ENCODE peak calls at places on chromosome 10, in six cellular contexts. L is endothelial cell, O is WTC11, E is neural crest cell, V is epithelial cell of esophagus, J is Peyer's patch. B is an unnamed sample.

GRCh38 chr10:43130756-43131155 is 7.5 kb upstream of the CSGALNACT2 start:
- DNase-seq in L (no peak), O (no peak), E (no peak), V (peak), J (no peak), B (no peak)

GRCh38 chr10:49613882-49614241 is at the start of gene CHAT:
- DNase-seq in L (no peak), O (peak), E (no peak), V (no peak), J (no peak), B (no peak)

GRCh38 chr10:29805134-29805691 is 170.4 kb upstream of the SVIL start:
- DNase-seq in L (no peak), O (no peak), E (no peak), V (no peak), J (no peak), B (no peak)

GRCh38 chr10:97726636-97727178 is 10.2 kb upstream of the ZFYVE27 start:
- DNase-seq in L (no peak), O (peak), E (no peak), V (peak), J (no peak), B (no peak)

GRCh38 chr10:110647136-110647430 is 2.9 kb downstream of the RBM20 start:
- DNase-seq in L (no peak), O (no peak), E (no peak), V (peak), J (no peak), B (no peak)

GRCh38 chr10:58064714-58065528 is 202.8 kb downstream of the IPMK start:
- DNase-seq in L (peak), O (peak), E (peak), V (peak), J (no peak), B (peak)

GRCh38 chr10:21020545-21020944 is 123.4 kb upstream of the NEBL start:
- DNase-seq in L (peak), O (peak), E (no peak), V (peak), J (no peak), B (peak)

GRCh38 chr10:92068900-92069299 is 145.3 kb downstream of the BTAF1 start:
- DNase-seq in L (no peak), O (no peak), E (no peak), V (no peak), J (no peak), B (no peak)

GRCh38 chr10:93471110-93471651 is 11.0 kb downstream of the MYOF start:
- DNase-seq in L (no peak), O (no peak), E (no peak), V (peak), J (no peak), B (no peak)

GRCh38 chr10:50846753-50847152 is 38.7 kb downstream of the A1CF start:
- DNase-seq in L (no peak), O (no peak), E (no peak), V (peak), J (no peak), B (no peak)

GRCh38 chr10:17789396-17789795 is 19.8 kb upstream of the MRC1 start:
- DNase-seq in L (no peak), O (no peak), E (no peak), V (no peak), J (no peak), B (no peak)

GRCh38 chr10:54372164-54372563 is 428.9 kb downstream of the PCDH15 start:
- DNase-seq in L (no peak), O (no peak), E (no peak), V (no peak), J (no peak), B (no peak)

GRCh38 chr10:95571390-95571789 is 10.2 kb upstream of the SORBS1 start:
- DNase-seq in L (no peak), O (no peak), E (no peak), V (no peak), J (no peak), B (no peak)

GRCh38 chr10:88461426-88461825 is 121.7 kb downstream of the RNLS start:
- DNase-seq in L (no peak), O (no peak), E (no peak), V (no peak), J (no peak), B (no peak)

GRCh38 chr10:27783660-27784059 is 38.0 kb upstream of the MKX start:
- DNase-seq in L (peak), O (peak), E (no peak), V (peak), J (no peak), B (no peak)

GRCh38 chr10:91901784-91902677 is 7.3 kb downstream of the FGFBP3 start:
- DNase-seq in L (no peak), O (no peak), E (no peak), V (peak), J (no peak), B (no peak)

GRCh38 chr10:88499569-88500470 is 83.3 kb downstream of the RNLS start:
- DNase-seq in L (no peak), O (no peak), E (no peak), V (peak), J (no peak), B (no peak)

GRCh38 chr10:90969947-90970673 is 49.2 kb upstream of the ANKRD1 start:
- DNase-seq in L (no peak), O (no peak), E (no peak), V (peak), J (no peak), B (no peak)

GRCh38 chr10:53744746-53745145 is 972.2 kb upstream of the MBL2 start:
- DNase-seq in L (no peak), O (no peak), E (no peak), V (no peak), J (no peak), B (no peak)

GRCh38 chr10:102109166-102110116 is 10.7 kb downstream of the LDB1 start:
- DNase-seq in L (no peak), O (no peak), E (no peak), V (no peak), J (no peak), B (no peak)

GRCh38 chr10:58072634-58073033 is 195.1 kb downstream of the IPMK start:
- DNase-seq in L (no peak), O (no peak), E (no peak), V (no peak), J (no peak), B (no peak)

GRCh38 chr10:58475322-58476277 is 37.1 kb upstream of the BICC1 start:
- DNase-seq in L (no peak), O (no peak), E (no peak), V (no peak), J (no peak), B (no peak)

GRCh38 chr10:116961305-116962251 is 43.4 kb downstream of the SHTN1 start:
- DNase-seq in L (no peak), O (no peak), E (no peak), V (no peak), J (no peak), B (no peak)

GRCh38 chr10:17290226-17290625 is 62.2 kb downstream of the VIM start:
- DNase-seq in L (no peak), O (no peak), E (no peak), V (peak), J (no peak), B (no peak)

GRCh38 chr10:4059471-4060138 is 274.6 kb upstream of the KLF6 start:
- DNase-seq in L (no peak), O (no peak), E (no peak), V (no peak), J (no peak), B (no peak)

GRCh38 chr10:128930422-128930821 is 536.6 kb upstream of the MGMT start:
- DNase-seq in L (no peak), O (no peak), E (no peak), V (no peak), J (no peak), B (no peak)

GRCh38 chr10:49367600-49367999 is 28.3 kb downstream of the DRGX start:
- DNase-seq in L (no peak), O (no peak), E (no peak), V (no peak), J (no peak), B (no peak)

GRCh38 chr10:119539359-119539651 is 3.2 kb downstream of the RGS10 start:
- DNase-seq in L (no peak), O (no peak), E (no peak), V (no peak), J (no peak), B (no peak)

DNA sequence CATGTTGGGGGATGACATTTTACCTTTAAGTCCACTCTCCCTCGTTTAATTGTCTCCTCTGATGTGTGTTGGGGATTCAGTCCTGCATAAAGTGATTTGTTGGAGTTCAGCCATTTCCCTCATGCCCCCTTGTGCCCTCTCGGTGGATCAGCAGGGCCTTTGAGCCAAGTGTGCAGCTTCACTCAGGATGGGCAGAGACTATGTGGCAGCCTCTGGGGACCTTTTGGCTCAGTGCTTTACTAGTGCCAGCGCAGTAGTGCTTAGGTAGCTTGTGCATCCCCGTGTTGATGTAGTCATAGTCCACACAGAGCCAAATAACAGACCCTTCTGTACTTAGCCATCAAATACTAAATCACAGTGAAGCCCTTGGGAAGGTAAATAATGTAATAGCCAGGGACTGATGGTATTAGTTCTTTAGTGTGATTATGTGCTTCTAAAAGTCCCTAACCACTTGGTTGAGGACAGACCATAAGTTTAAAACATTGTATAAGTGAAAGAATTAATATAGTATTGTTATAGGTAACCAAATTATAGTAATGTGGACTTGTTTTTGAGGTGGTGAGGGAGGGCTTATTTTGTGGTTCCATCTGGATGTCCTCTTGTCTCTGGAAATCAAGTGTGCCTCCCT is 11.4 kb downstream of the BUB3 start:
- DNase-seq in L (no peak), O (no peak), E (no peak), V (no peak), J (no peak), B (no peak)
- TF ChIP-seq CTCF in L (no peak), O (no peak), E (no peak), V (no peak), J (no peak), B (no peak)

GRCh38 chr10:103592186-103593021 is 98.9 kb downstream of the NEURL1 start:
- DNase-seq in L (peak), O (peak), E (peak), V (peak), J (peak), B (peak)

GRCh38 chr10:103595933-103596726 is 102.6 kb downstream of the NEURL1 start:
- DNase-seq in L (no peak), O (no peak), E (no peak), V (no peak), J (no peak), B (no peak)

GRCh38 chr10:103594326-103594725 is 100.8 kb downstream of the NEURL1 start:
- DNase-seq in L (no peak), O (no peak), E (no peak), V (no peak), J (no peak), B (no peak)

GRCh38 chr10:103590744-103591291 is 97.3 kb downstream of the NEURL1 start:
- DNase-seq in L (no peak), O (no peak), E (no peak), V (no peak), J (no peak), B (no peak)

GRCh38 chr10:103593022-103593570 is 99.6 kb downstream of the NEURL1 start:
- DNase-seq in L (no peak), O (no peak), E (no peak), V (no peak), J (no peak), B (no peak)
- TF ChIP-seq CTCF in L (peak), O (no peak), E (no peak), V (no peak), J (no peak), B (no peak)

DNA sequence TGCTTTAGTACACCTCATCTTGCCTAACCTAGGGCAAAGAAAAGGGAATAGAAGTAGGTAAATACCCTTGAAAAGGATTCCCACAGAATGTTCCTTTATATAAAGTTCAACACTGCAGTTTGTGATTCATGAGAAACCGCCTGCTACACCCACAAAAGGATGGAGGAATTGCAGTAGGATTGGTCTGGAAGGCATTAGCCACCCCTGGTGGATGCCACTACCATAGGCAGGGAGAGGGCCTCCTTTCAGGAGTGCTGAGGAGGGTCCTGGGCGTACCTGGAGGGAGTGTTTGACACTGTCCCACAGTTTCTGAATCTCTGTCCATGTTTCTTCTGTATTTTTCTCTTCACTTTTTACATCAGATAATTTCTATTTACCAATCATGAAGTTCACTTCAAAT is 221.8 kb upstream of the TMEM72 start:
- DNase-seq in L (no peak), O (peak), E (no peak), V (peak), J (no peak), B (no peak)
- TF ChIP-seq CTCF in L (no peak), O (no peak), E (no peak), V (peak), J (no peak), B (no peak)

DNA sequence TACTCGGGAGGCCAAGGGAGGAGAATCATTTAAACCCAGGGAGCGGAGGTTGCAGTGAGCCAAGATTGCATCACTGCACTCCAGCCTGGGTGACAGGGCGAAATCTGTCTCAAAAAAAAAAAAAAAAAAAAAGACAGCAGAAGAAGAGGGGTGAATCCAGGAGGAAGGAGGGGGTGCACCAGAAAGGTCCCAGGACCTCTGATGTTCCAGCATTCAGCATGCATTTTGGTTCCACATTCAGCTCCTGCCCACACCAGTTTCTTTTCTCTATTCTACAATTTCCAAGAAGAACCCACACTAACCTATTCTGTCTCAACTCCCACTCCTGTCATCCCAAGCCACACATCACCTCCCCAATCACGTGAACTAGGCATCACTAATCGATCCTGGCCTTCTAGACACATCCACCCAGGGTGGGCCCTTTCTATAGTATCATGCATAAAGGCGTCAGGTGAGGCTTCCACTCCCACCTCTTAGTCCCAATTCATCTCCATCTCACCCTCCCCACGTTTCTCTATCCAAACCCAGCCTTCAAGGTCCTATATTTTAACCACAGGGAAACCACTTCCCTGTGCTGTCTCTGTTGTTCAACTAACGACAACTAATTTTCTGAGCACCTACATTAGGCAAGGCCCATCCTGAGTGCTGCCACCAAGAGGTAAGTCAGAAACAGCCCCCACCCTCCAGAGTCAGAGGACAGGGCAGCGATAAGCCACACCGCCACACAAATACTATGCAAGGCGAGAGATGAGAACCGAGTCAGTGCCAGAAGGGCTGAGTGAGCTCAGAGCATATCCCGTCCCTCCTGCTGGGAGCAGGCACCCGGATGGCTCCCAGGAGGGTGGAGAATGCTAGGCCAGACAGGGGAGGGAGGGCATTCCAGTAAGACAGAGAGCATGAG is 2.2 kb downstream of the ANXA11 start:
- DNase-seq in L (peak), O (peak), E (no peak), V (peak), J (peak), B (peak)
- TF ChIP-seq CTCF in L (no peak), O (no peak), E (no peak), V (peak), J (no peak), B (peak)

DNA sequence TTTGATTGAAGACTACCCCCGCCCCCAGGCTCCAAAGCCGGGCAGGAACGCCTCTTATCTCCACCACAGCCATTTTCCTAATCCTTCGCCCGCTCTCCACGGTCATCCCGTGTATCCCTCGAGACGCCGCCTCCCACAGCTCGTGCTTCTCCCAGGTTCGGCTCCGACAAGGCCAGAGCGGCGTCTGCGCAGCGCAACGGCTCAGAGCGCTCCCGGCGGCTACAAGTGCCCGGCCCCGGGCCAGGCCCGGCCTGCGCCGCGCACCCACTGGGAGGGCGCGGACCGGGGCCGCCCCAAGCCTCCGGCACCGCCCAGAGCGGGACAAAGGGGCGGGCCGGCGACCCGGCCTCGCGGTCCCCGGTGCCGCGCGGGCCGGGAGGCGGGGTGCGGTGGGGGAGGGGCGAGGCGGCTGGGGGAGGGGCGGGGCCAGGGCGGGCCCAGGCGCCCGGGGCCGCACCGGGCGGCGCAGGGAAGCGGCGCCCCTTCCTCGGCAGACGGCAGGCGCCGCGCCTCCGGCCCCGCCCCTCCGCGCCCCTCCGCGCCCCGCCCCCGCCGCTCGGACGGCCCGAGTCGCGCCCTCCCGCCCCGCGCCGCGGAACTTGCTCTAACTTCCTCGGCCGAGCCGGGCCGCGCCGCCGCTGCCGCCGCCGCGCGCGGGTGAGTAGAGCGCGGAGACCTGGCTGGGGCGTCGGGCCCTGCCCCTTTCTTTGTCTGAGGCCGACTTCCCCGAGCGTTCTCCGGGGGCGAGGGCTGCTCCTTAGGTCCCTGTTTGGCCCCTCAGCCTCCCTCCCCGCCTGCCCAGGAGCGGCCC is at the start of gene TSPAN14:
- DNase-seq in L (peak), O (peak), E (peak), V (peak), J (peak), B (peak)
- TF ChIP-seq CTCF in L (no peak), O (no peak), E (peak), V (no peak), J (no peak), B (no peak)

GRCh38 chr10:127498081-127498480 is 51.0 kb upstream of the NPS start:
- DNase-seq in L (no peak), O (no peak), E (no peak), V (no peak), J (no peak), B (no peak)

GRCh38 chr10:127496045-127496444 is 53.1 kb upstream of the NPS start:
- DNase-seq in L (no peak), O (no peak), E (no peak), V (no peak), J (no peak), B (no peak)

DNA sequence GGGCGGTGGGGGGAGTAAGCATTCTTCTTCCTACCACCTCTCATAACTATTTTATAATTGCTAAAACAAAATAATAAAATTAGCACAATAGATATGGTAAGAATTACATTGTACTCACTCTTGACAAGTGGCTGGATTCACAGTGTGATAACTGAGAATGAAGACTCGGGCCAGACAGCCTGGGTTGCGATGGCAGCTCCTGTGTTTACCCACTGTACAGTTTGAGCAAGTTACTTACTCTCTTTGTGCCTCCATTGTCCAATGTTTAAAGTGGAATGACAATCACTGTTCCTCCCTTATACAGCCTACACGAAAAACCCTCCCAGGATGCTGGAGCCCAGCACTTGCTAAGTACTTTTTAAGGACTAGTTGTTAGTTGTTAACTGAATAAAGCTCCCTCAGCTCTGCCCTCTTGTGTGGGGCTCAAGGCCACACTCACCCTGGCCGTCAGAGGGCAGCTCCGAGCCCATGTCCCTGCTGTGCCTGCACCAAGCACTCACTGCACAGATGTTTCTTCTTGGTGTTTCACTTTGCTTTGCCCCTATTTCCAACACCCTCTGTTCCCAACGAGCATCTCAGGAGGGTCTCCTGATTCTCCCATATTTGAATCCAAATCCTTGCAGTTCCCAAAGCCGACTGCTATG is 56.4 kb upstream of the NPS start:
- DNase-seq in L (peak), O (peak), E (no peak), V (peak), J (no peak), B (no peak)
- TF ChIP-seq CTCF in L (no peak), O (no peak), E (peak), V (no peak), J (no peak), B (no peak)

GRCh38 chr10:15871823-15872222 is 11.5 kb upstream of the MINDY3 start:
- DNase-seq in L (no peak), O (no peak), E (no peak), V (no peak), J (no peak), B (no peak)
- TF ChIP-seq CTCF in L (no peak), O (no peak), E (no peak), V (no peak), J (no peak), B (no peak)